ENCODE peak calls at places on chromosomes 5 and 9, in five cellular contexts. E is neuronal stem cell, B is heart left ventricle, A is OCI-LY7, Q is lower lobe of right lung. X is an unnamed sample. For H3K4me1 and H3K36me3, the result is how much of the 10 kb centered on the place peaks cover.

GRCh38 chr9:99373912-99374311 is 151.8 kb downstream of the SEC61B start:
- DNase-seq in A (no peak), B (no peak), Q (no peak), E (no peak), X (no peak)

GRCh38 chr5:124132843-124133242 is 613.6 kb downstream of the ZNF608 start:
- DNase-seq in Q (no peak), E (no peak), A (no peak), B (no peak), X (no peak)

GRCh38 chr9:127561491-127562270 is 50.4 kb upstream of the STXBP1 start:
- DNase-seq in E (no peak), A (no peak), B (peak), Q (peak), X (peak)

GRCh38 chr5:124446125-124446524 is 300.3 kb downstream of the ZNF608 start:
- DNase-seq in A (no peak), E (no peak), B (no peak), Q (no peak), X (no peak)

GRCh38 chr9:93267681-93268505 is 84.0 kb downstream of the WNK2 start:
- DNase-seq in A (peak), E (no peak), B (no peak), Q (peak), X (peak)

GRCh38 chr9:4490705-4491620 is 695 bp downstream of the SLC1A1 start:
- DNase-seq in Q (no peak), E (no peak), A (no peak), B (peak), X (no peak)

GRCh38 chr5:7053528-7054209 is 340.4 kb downstream of the TENT4A start:
- DNase-seq in A (no peak), E (no peak), Q (no peak), B (no peak), X (no peak)

GRCh38 chr5:4905674-4906528 is 234.2 kb upstream of the ADAMTS16 start:
- DNase-seq in B (no peak), Q (no peak), A (no peak), E (no peak), X (peak)

GRCh38 chr5:37436146-37436934 is 57.2 kb downstream of the WDR70 start:
- DNase-seq in E (no peak), A (no peak), Q (no peak), B (no peak), X (no peak)

GRCh38 chr5:34789021-34789531 is 49.9 kb upstream of the TTC23L start:
- DNase-seq in B (peak), Q (no peak), A (no peak), E (no peak), X (peak)

GRCh38 chr5:57216714-57217113 is 42.9 kb downstream of the GPBP1 start:
- DNase-seq in B (no peak), A (no peak), E (no peak), Q (no peak), X (no peak)

GRCh38 chr9:128785427-128785826 is 1.6 kb upstream of the TBC1D13 start:
- DNase-seq in E (no peak), B (no peak), A (no peak), Q (no peak), X (no peak)

GRCh38 chr5:56588636-56589485 is 226.5 kb upstream of the MAP3K1 start:
- DNase-seq in A (peak), Q (peak), B (peak), E (peak), X (peak)

GRCh38 chr9:100219347-100219746 is 120.3 kb downstream of the INVS start:
- DNase-seq in Q (no peak), E (no peak), A (no peak), B (no peak), X (no peak)

GRCh38 chr5:141734501-141735231 is 52.6 kb upstream of the ARAP3 start:
- DNase-seq in E (peak), A (peak), B (peak), Q (no peak), X (no peak)

GRCh38 chr5:53543401-53543800 is 17.0 kb upstream of the NDUFS4 start:
- DNase-seq in A (no peak), B (no peak), E (no peak), Q (no peak), X (no peak)

GRCh38 chr5:109359643-109360042 is 50.1 kb downstream of the PJA2 start:
- DNase-seq in Q (no peak), B (no peak), A (no peak), E (no peak), X (no peak)

GRCh38 chr9:106752581-106752980 is 110.4 kb upstream of the ZNF462 start:
- DNase-seq in B (no peak), A (no peak), E (no peak), Q (no peak), X (no peak)

GRCh38 chr5:53490747-53491146 is 10.3 kb downstream of the FST start:
- DNase-seq in Q (no peak), E (no peak), A (no peak), B (no peak), X (no peak)

GRCh38 chr9:33167084-33167948 is at the start of gene B4GALT1:
- DNase-seq in E (peak), A (peak), Q (peak), B (peak), X (peak)

GRCh38 chr9:130866474-130866965 is 30.1 kb downstream of the QRFP start:
- DNase-seq in B (peak), A (peak), Q (no peak), E (peak), X (peak)

GRCh38 chr5:36692791-36693763 is 86.7 kb downstream of the SLC1A3 start:
- DNase-seq in A (peak), B (peak), Q (peak), E (peak), X (peak)

GRCh38 chr5:93874080-93874479 is 132.7 kb upstream of the POU5F2 start:
- DNase-seq in A (no peak), E (no peak), Q (no peak), B (no peak), X (no peak)

GRCh38 chr9:89676281-89676680 is 71.5 kb downstream of the GADD45G start:
- DNase-seq in Q (peak), A (no peak), B (peak), E (no peak), X (no peak)

GRCh38 chr9:95507456-95508241 is 9.1 kb downstream of the PTCH1 start:
- DNase-seq in Q (no peak), B (peak), E (no peak), A (peak), X (peak)

DNA sequence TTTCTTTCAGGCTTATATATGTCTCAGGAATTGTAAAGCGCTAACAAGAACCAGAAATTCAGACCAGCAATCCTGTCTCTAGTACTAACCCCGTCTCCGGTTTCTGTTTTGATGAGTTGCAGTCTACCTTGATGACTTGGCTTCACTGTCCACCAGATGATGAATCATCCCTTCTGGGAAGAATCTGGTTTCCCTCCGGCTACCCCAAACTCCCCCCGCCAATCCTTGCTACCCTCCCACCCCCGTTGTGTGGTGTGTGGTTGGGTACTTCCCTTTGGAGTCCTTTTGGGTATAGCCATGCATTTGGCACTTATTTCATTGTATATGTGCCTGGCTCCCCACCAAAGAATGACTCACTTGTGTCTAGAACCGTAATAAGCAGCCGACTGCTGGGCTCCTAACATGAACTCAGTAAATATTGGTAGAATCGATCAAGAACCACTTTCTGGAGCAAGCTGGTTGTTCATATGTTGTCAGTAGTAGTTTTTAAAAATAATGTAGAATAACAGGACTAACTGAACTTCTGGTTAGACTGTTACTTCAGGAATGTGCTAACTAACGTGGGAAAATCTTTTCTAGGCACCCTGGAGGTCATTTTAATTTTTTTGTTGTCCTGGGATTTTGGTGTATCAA is 8.3 kb upstream of the TGFBI start:
- DNase-seq in B (no peak), A (no peak), E (no peak), Q (no peak), X (no peak)
- H3K4me1 ChIP-seq in B (under half), A (under half), E (under half), Q (half or more), X (half or more)

GRCh38 chr9:120890415-120891254 is 13.6 kb upstream of the PHF19 start:
- DNase-seq in B (no peak), Q (no peak), E (no peak), A (no peak), X (peak)
- H3K27ac ChIP-seq in B (peak), Q (peak), E (no peak), A (peak), X (peak)

GRCh38 chr5:172389578-172390112 is 64.7 kb downstream of the SH3PXD2B start:
- DNase-seq in E (no peak), Q (no peak), A (no peak), B (no peak), X (no peak)
- H3K36me3 ChIP-seq in E (half or more), Q (half or more), A (under half), B (under half), X (half or more)

GRCh38 chr9:109990541-109990940 is 210.5 kb downstream of the PALM2AKAP2 start:
- DNase-seq in Q (no peak), A (no peak), B (no peak), E (no peak), X (no peak)
- H3K4me1 ChIP-seq in Q (under half), A (under half), B (under half), E (under half), X (half or more)

DNA sequence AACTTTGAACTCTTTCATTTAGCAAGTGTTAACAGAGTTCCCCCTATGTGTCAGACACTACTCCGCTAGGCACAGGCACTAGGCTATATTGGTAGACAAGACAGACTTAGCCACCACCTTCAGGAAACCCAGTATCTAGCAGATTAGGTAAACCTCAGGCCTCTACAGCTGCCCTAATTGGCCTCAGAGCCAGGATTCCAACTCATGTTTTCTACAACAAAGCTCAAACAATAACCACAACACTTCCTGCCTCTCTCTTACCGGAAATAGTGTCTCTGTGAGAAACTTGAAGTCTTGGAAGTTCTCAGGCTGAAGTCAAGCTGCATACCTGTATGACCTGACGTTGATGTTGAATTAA is 116.6 kb upstream of the SLC44A1 start:
- DNase-seq in Q (no peak), E (no peak), A (peak), B (no peak), X (no peak)
- H3K27ac ChIP-seq in Q (no peak), E (no peak), A (no peak), B (no peak), X (no peak)

GRCh38 chr9:36897019-36897418 is 137.0 kb downstream of the PAX5 start:
- DNase-seq in Q (no peak), E (no peak), B (no peak), A (no peak), X (no peak)
- H3K36me3 ChIP-seq in Q (under half), E (under half), B (under half), A (half or more), X (under half)

DNA sequence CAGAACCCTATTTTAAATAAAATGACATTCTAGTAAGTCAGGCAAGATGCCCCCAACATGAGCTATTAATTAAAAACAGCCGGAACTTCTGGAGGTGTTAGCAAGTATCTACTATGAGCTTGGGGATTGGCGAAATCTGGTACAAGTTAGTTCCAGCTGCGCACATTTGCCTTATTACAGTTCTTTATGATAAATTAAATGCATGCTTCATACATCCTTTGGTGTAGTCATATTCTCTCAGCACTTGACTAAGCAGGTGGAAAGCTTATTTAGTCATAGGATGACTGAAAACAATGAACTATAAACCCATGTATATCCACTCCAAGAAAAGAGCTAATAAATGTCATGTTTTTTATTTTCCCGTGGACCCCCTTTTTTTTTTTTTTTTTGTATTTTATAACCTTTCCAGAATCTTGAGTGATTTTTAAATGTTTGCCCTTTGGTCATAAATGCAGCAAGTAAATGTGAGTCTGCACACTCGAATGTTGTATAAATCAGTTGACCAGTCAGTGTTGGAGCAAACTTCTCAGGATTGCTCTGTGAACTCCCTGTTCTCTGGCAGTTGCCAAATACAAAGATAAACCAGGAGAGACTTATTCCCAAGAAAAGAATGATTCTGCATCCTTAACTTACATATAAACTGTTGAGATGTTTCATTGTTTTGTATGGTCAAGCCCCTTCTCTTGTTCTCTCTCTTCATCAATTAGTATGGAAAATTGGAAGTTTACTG is 38.2 kb downstream of the PIK3R1 start:
- DNase-seq in B (no peak), E (no peak), Q (no peak), A (no peak), X (no peak)
- H3K4me1 ChIP-seq in B (half or more), E (under half), Q (half or more), A (under half), X (half or more)